ENCODE peak calls at places on chromosomes 2 and 18, in seven cellular contexts. E, V, A, Q, I, J and C are unnamed samples.

GRCh38 chr2:231533086-231533776 is 3.0 kb upstream of the NMUR1 start:
- DNase-seq in J (no peak), Q (no peak), I (no peak), A (no peak), V (no peak), E (no peak), C (no peak)

GRCh38 chr18:50654658-50655550 is 95.0 kb downstream of the MAPK4 start:
- DNase-seq in Q (no peak), J (no peak), A (no peak), V (no peak), E (no peak), I (no peak), C (no peak)

GRCh38 chr2:9382604-9383235 is 40.6 kb downstream of the ITGB1BP1 start:
- DNase-seq in A (no peak), Q (no peak), J (no peak), E (no peak), V (peak), I (no peak), C (no peak)

GRCh38 chr18:23317975-23318675 is 135.0 kb upstream of the RIOK3 start:
- DNase-seq in I (no peak), Q (peak), E (no peak), V (peak), J (no peak), A (no peak), C (no peak)

GRCh38 chr2:219886615-219887014 is 259.2 kb downstream of the SLC4A3 start:
- DNase-seq in J (no peak), I (peak), Q (peak), A (no peak), E (no peak), V (no peak), C (no peak)

GRCh38 chr18:72492497-72492896 is 51.6 kb downstream of the CBLN2 start:
- DNase-seq in I (no peak), J (no peak), Q (no peak), A (no peak), E (no peak), V (no peak), C (no peak)

GRCh38 chr2:64857581-64858471 is 131.4 kb upstream of the SLC1A4 start:
- DNase-seq in E (no peak), Q (peak), J (no peak), V (no peak), A (no peak), I (no peak), C (peak)

GRCh38 chr18:48804856-48805610 is 145.7 kb downstream of the SMAD7 start:
- DNase-seq in E (no peak), Q (no peak), I (no peak), V (no peak), J (no peak), A (no peak), C (no peak)

GRCh38 chr2:28451793-28452533 is 43.9 kb upstream of the PLB1 start:
- DNase-seq in E (no peak), Q (no peak), V (no peak), J (no peak), A (no peak), I (no peak), C (no peak)

GRCh38 chr18:8615397-8616025 is 6.3 kb downstream of the RAB12 start:
- DNase-seq in E (no peak), V (peak), J (peak), I (peak), Q (peak), A (peak), C (peak)

GRCh38 chr2:183037660-183038340 is 457 bp downstream of the NCKAP1 start:
- DNase-seq in A (peak), V (peak), Q (peak), I (peak), J (peak), E (peak), C (peak)

GRCh38 chr18:22108674-22109073 is 60.7 kb upstream of the GATA6 start:
- DNase-seq in A (no peak), J (no peak), I (peak), E (no peak), Q (no peak), V (peak), C (no peak)

GRCh38 chr2:31193066-31193396 is 24.3 kb downstream of the CAPN14 start:
- DNase-seq in A (no peak), Q (no peak), J (no peak), V (no peak), E (no peak), I (peak), C (no peak)

GRCh38 chr2:215882689-215883088 is 130.7 kb downstream of the MREG start:
- DNase-seq in E (no peak), A (no peak), V (peak), Q (no peak), J (no peak), I (no peak), C (no peak)

GRCh38 chr2:156405586-156405985 is 30.6 kb upstream of the GPD2 start:
- DNase-seq in J (no peak), A (no peak), I (no peak), V (peak), Q (peak), E (no peak), C (no peak)

GRCh38 chr18:69397096-69397495 is 3.6 kb upstream of the DOK6 start:
- DNase-seq in V (no peak), Q (peak), I (peak), E (no peak), A (no peak), J (no peak), C (no peak)

GRCh38 chr2:161416294-161416632 is at the start of gene TBR1:
- DNase-seq in I (no peak), V (no peak), J (peak), A (no peak), Q (no peak), E (no peak), C (no peak)

GRCh38 chr18:79962835-79963657 is 1.4 kb upstream of the HSBP1L1 start:
- DNase-seq in A (no peak), Q (no peak), E (peak), V (no peak), I (no peak), J (peak), C (no peak)

GRCh38 chr2:235493775-235494715 is at the start of gene AGAP1:
- DNase-seq in E (no peak), I (peak), V (peak), A (peak), Q (peak), J (peak), C (peak)